ENCODE peak calls at places on chromosomes 5 and 9, in ten cellular contexts. One of them, this sample, is unnamed.

GRCh38 chr5:169933127-169933526 is 47.2 kb downstream of the INSYN2B start:
- DNase-seq in foreskin fibroblast: peak
- DNase-seq in ovary: no peak
- DNase-seq in AG09309: no peak
- DNase-seq in IMR-90: no peak
- DNase-seq in GM20000: no peak
- DNase-seq in choroid plexus epithelial cell: no peak
- DNase-seq in MCF 10A: no peak
- DNase-seq in natural killer cell: no peak
- DNase-seq in psoas muscle: no peak
- DNase-seq in this sample: no peak

GRCh38 chr5:121445511-121445910 is 406.2 kb upstream of the FTMT start:
- DNase-seq in psoas muscle: no peak
- DNase-seq in IMR-90: no peak
- DNase-seq in foreskin fibroblast: no peak
- DNase-seq in ovary: no peak
- DNase-seq in GM20000: no peak
- DNase-seq in MCF 10A: no peak
- DNase-seq in natural killer cell: no peak
- DNase-seq in AG09309: no peak
- DNase-seq in choroid plexus epithelial cell: no peak
- DNase-seq in this sample: no peak

GRCh38 chr9:82252116-82252515 is 263.5 kb downstream of the SPATA31D1 start:
- DNase-seq in GM20000: no peak
- DNase-seq in ovary: no peak
- DNase-seq in psoas muscle: no peak
- DNase-seq in natural killer cell: no peak
- DNase-seq in foreskin fibroblast: peak
- DNase-seq in MCF 10A: no peak
- DNase-seq in AG09309: no peak
- DNase-seq in choroid plexus epithelial cell: no peak
- DNase-seq in IMR-90: no peak
- DNase-seq in this sample: no peak

GRCh38 chr5:43981556-43981955 is 378.6 kb downstream of the NNT start:
- DNase-seq in AG09309: no peak
- DNase-seq in foreskin fibroblast: no peak
- DNase-seq in GM20000: no peak
- DNase-seq in ovary: no peak
- DNase-seq in IMR-90: no peak
- DNase-seq in choroid plexus epithelial cell: no peak
- DNase-seq in natural killer cell: no peak
- DNase-seq in MCF 10A: no peak
- DNase-seq in psoas muscle: no peak
- DNase-seq in this sample: no peak

GRCh38 chr5:107557051-107557658 is 113.6 kb downstream of the EFNA5 start:
- DNase-seq in MCF 10A: peak
- DNase-seq in foreskin fibroblast: peak
- DNase-seq in GM20000: no peak
- DNase-seq in AG09309: no peak
- DNase-seq in choroid plexus epithelial cell: no peak
- DNase-seq in IMR-90: no peak
- DNase-seq in psoas muscle: peak
- DNase-seq in ovary: no peak
- DNase-seq in natural killer cell: no peak
- DNase-seq in this sample: no peak

GRCh38 chr5:140322751-140323731 is 20.1 kb upstream of the PFDN1 start:
- DNase-seq in MCF 10A: no peak
- DNase-seq in foreskin fibroblast: peak
- DNase-seq in GM20000: no peak
- DNase-seq in choroid plexus epithelial cell: peak
- DNase-seq in AG09309: peak
- DNase-seq in IMR-90: peak
- DNase-seq in natural killer cell: no peak
- DNase-seq in ovary: no peak
- DNase-seq in psoas muscle: no peak
- DNase-seq in this sample: no peak

GRCh38 chr5:3394877-3395599 is 200.6 kb upstream of the IRX1 start:
- DNase-seq in ovary: no peak
- DNase-seq in MCF 10A: no peak
- DNase-seq in natural killer cell: no peak
- DNase-seq in IMR-90: no peak
- DNase-seq in GM20000: no peak
- DNase-seq in choroid plexus epithelial cell: no peak
- DNase-seq in AG09309: no peak
- DNase-seq in psoas muscle: no peak
- DNase-seq in foreskin fibroblast: no peak
- DNase-seq in this sample: no peak

GRCh38 chr5:100855295-100855694 is 47.8 kb downstream of the ST8SIA4 start:
- DNase-seq in choroid plexus epithelial cell: no peak
- DNase-seq in natural killer cell: no peak
- DNase-seq in GM20000: no peak
- DNase-seq in foreskin fibroblast: no peak
- DNase-seq in IMR-90: no peak
- DNase-seq in ovary: no peak
- DNase-seq in MCF 10A: no peak
- DNase-seq in AG09309: no peak
- DNase-seq in psoas muscle: no peak
- DNase-seq in this sample: no peak

GRCh38 chr9:81772144-81772543 is 82.8 kb upstream of the TLE1 start:
- DNase-seq in AG09309: no peak
- DNase-seq in IMR-90: peak
- DNase-seq in foreskin fibroblast: no peak
- DNase-seq in ovary: no peak
- DNase-seq in natural killer cell: no peak
- DNase-seq in choroid plexus epithelial cell: peak
- DNase-seq in GM20000: no peak
- DNase-seq in psoas muscle: no peak
- DNase-seq in MCF 10A: no peak
- DNase-seq in this sample: no peak

GRCh38 chr5:79697222-79698164 is 7.9 kb downstream of the CMYA5 start:
- DNase-seq in choroid plexus epithelial cell: peak
- DNase-seq in foreskin fibroblast: peak
- DNase-seq in ovary: peak
- DNase-seq in psoas muscle: no peak
- DNase-seq in IMR-90: peak
- DNase-seq in AG09309: peak
- DNase-seq in natural killer cell: no peak
- DNase-seq in GM20000: peak
- DNase-seq in MCF 10A: peak
- DNase-seq in this sample: no peak

GRCh38 chr5:154395407-154396106 is 50.2 kb upstream of the SAP30L start:
- DNase-seq in ovary: no peak
- DNase-seq in IMR-90: no peak
- DNase-seq in psoas muscle: peak
- DNase-seq in MCF 10A: peak
- DNase-seq in GM20000: peak
- DNase-seq in natural killer cell: no peak
- DNase-seq in AG09309: no peak
- DNase-seq in choroid plexus epithelial cell: peak
- DNase-seq in foreskin fibroblast: peak
- DNase-seq in this sample: no peak

GRCh38 chr5:91074615-91075014 is 308.5 kb downstream of the ARRDC3 start:
- DNase-seq in natural killer cell: no peak
- DNase-seq in choroid plexus epithelial cell: peak
- DNase-seq in MCF 10A: peak
- DNase-seq in foreskin fibroblast: peak
- DNase-seq in IMR-90: peak
- DNase-seq in psoas muscle: no peak
- DNase-seq in ovary: no peak
- DNase-seq in AG09309: peak
- DNase-seq in GM20000: no peak
- DNase-seq in this sample: no peak

GRCh38 chr9:108056805-108057386 is 567.3 kb upstream of the KLF4 start:
- DNase-seq in psoas muscle: no peak
- DNase-seq in AG09309: peak
- DNase-seq in ovary: no peak
- DNase-seq in MCF 10A: peak
- DNase-seq in choroid plexus epithelial cell: peak
- DNase-seq in GM20000: no peak
- DNase-seq in foreskin fibroblast: peak
- DNase-seq in IMR-90: peak
- DNase-seq in natural killer cell: no peak
- DNase-seq in this sample: no peak

DNA sequence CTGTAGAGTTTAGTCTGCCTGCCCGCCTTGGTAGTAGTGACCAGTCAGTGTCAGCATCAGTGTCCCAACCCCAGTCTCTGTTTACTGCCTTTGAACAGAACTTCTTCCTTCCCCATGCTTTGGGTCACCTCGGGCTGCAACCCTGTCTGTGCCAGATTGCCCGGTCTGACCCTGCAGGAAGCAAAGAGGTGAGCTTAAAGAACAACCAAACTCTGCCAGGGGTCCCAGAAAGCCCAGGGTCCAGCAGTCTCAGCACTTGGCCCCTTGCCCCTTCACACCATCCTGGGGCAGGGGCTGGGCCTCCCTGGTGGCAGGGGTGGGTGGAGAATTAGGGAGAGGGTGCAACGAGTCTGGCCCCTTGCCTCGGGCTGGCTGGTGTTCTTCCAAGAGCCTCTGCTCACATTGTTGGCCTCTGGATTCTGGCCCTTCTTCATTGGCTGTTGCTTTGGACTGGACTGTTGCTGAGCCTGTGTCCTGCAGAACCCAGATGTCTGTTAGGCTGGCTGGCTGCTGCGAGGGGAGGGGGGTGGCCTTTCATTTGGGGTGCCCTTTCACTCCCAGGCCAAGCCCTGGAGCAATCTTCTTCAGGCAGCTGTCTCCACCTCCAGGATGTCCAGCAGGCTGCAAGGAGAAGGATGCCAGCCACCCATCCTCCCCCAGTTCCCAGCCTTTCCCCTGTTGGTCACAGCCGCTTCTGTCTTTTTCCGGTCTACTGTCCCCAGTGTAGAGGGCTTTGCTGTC is 51.2 kb downstream of the SAR1B start:
- DNase-seq in GM20000: no peak
- DNase-seq in MCF 10A: no peak
- DNase-seq in AG09309: no peak
- DNase-seq in foreskin fibroblast: peak
- DNase-seq in natural killer cell: no peak
- DNase-seq in IMR-90: no peak
- DNase-seq in choroid plexus epithelial cell: no peak
- DNase-seq in ovary: no peak
- DNase-seq in psoas muscle: peak
- DNase-seq in this sample: no peak
- TF ChIP-seq CTCF in GM20000: no peak
- TF ChIP-seq CTCF in MCF 10A: no peak
- TF ChIP-seq CTCF in AG09309: no peak
- TF ChIP-seq CTCF in foreskin fibroblast: no peak
- TF ChIP-seq CTCF in natural killer cell: no peak
- TF ChIP-seq CTCF in IMR-90: peak
- TF ChIP-seq CTCF in choroid plexus epithelial cell: no peak
- TF ChIP-seq CTCF in ovary: no peak
- TF ChIP-seq CTCF in psoas muscle: peak
- TF ChIP-seq CTCF in this sample: no peak

GRCh38 chr9:4073371-4073770 is 226.5 kb downstream of the GLIS3 start:
- DNase-seq in MCF 10A: no peak
- DNase-seq in foreskin fibroblast: no peak
- DNase-seq in ovary: no peak
- DNase-seq in choroid plexus epithelial cell: no peak
- DNase-seq in AG09309: no peak
- DNase-seq in GM20000: no peak
- DNase-seq in psoas muscle: no peak
- DNase-seq in natural killer cell: no peak
- DNase-seq in IMR-90: no peak
- DNase-seq in this sample: no peak
- TF ChIP-seq CTCF in MCF 10A: peak
- TF ChIP-seq CTCF in foreskin fibroblast: no peak
- TF ChIP-seq CTCF in ovary: no peak
- TF ChIP-seq CTCF in choroid plexus epithelial cell: peak
- TF ChIP-seq CTCF in AG09309: peak
- TF ChIP-seq CTCF in GM20000: no peak
- TF ChIP-seq CTCF in psoas muscle: no peak
- TF ChIP-seq CTCF in natural killer cell: no peak
- TF ChIP-seq CTCF in IMR-90: peak
- TF ChIP-seq CTCF in this sample: peak

GRCh38 chr5:141434006-141434405 is 3.7 kb downstream of the PCDHGA12 start:
- DNase-seq in choroid plexus epithelial cell: no peak
- DNase-seq in IMR-90: peak
- DNase-seq in natural killer cell: no peak
- DNase-seq in MCF 10A: no peak
- DNase-seq in ovary: no peak
- DNase-seq in AG09309: no peak
- DNase-seq in foreskin fibroblast: peak
- DNase-seq in GM20000: no peak
- DNase-seq in psoas muscle: no peak
- DNase-seq in this sample: no peak

GRCh38 chr5:141441571-141442170 is 11.4 kb downstream of the PCDHGA12 start:
- DNase-seq in MCF 10A: no peak
- DNase-seq in choroid plexus epithelial cell: no peak
- DNase-seq in ovary: no peak
- DNase-seq in psoas muscle: no peak
- DNase-seq in IMR-90: no peak
- DNase-seq in AG09309: no peak
- DNase-seq in foreskin fibroblast: no peak
- DNase-seq in GM20000: no peak
- DNase-seq in natural killer cell: no peak
- DNase-seq in this sample: no peak

GRCh38 chr5:141437208-141437607 is 6.9 kb downstream of the PCDHGA12 start:
- DNase-seq in IMR-90: peak
- DNase-seq in natural killer cell: no peak
- DNase-seq in psoas muscle: no peak
- DNase-seq in AG09309: no peak
- DNase-seq in GM20000: no peak
- DNase-seq in foreskin fibroblast: peak
- DNase-seq in MCF 10A: no peak
- DNase-seq in choroid plexus epithelial cell: no peak
- DNase-seq in ovary: no peak
- DNase-seq in this sample: no peak

GRCh38 chr5:141439411-141440141 is 9.3 kb downstream of the PCDHGA12 start:
- DNase-seq in foreskin fibroblast: no peak
- DNase-seq in natural killer cell: no peak
- DNase-seq in AG09309: no peak
- DNase-seq in MCF 10A: no peak
- DNase-seq in choroid plexus epithelial cell: no peak
- DNase-seq in psoas muscle: no peak
- DNase-seq in GM20000: no peak
- DNase-seq in IMR-90: no peak
- DNase-seq in ovary: no peak
- DNase-seq in this sample: no peak
- TF ChIP-seq CTCF in foreskin fibroblast: no peak
- TF ChIP-seq CTCF in natural killer cell: no peak
- TF ChIP-seq CTCF in AG09309: peak
- TF ChIP-seq CTCF in MCF 10A: no peak
- TF ChIP-seq CTCF in choroid plexus epithelial cell: no peak
- TF ChIP-seq CTCF in psoas muscle: no peak
- TF ChIP-seq CTCF in GM20000: no peak
- TF ChIP-seq CTCF in IMR-90: no peak
- TF ChIP-seq CTCF in ovary: no peak
- TF ChIP-seq CTCF in this sample: no peak

DNA sequence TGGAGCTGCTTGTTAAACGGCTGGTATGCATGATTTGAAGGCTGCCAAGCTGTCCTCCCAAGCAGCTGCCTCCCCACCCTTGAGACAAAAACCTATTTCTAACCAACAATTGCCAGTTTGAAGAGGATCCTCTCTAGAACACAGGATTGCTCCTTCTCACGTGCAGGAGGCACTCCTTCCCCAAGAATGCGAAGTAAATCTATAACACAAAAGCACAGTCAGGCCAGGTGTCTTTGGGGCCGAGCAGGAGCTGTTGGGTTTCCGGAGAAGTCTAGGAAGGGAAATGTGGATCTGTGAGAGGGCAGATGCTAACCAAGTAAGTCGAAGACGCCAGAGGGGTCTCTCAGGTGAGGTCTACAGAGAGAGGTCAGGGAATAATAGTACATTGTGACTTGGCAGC is 35.4 kb upstream of the GNPDA1 start:
- DNase-seq in IMR-90: no peak
- DNase-seq in MCF 10A: peak
- DNase-seq in ovary: no peak
- DNase-seq in choroid plexus epithelial cell: no peak
- DNase-seq in GM20000: no peak
- DNase-seq in psoas muscle: no peak
- DNase-seq in AG09309: no peak
- DNase-seq in natural killer cell: no peak
- DNase-seq in foreskin fibroblast: no peak
- DNase-seq in this sample: no peak
- TF ChIP-seq CTCF in IMR-90: no peak
- TF ChIP-seq CTCF in MCF 10A: no peak
- TF ChIP-seq CTCF in ovary: no peak
- TF ChIP-seq CTCF in choroid plexus epithelial cell: no peak
- TF ChIP-seq CTCF in GM20000: no peak
- TF ChIP-seq CTCF in psoas muscle: no peak
- TF ChIP-seq CTCF in AG09309: no peak
- TF ChIP-seq CTCF in natural killer cell: no peak
- TF ChIP-seq CTCF in foreskin fibroblast: no peak
- TF ChIP-seq CTCF in this sample: no peak

This sample was measured in type B pancreatic cell.